ENCODE peak calls at places on chromosomes 11 and 22, in seven cellular contexts. Y is HCT116, C is coronary artery, S is psoas muscle, A is pancreas, Z is fibroblast of mammary gland, X is Peyer's patch. I is an unnamed sample.

GRCh38 chr22:35629406-35630234 is 12.5 kb upstream of the MB start:
- DNase-seq in Y (peak), C (peak), S (peak), A (no peak), Z (peak), X (peak), I (peak)

GRCh38 chr11:113675003-113675471 is 31.1 kb downstream of the TMPRSS5 start:
- DNase-seq in Y (no peak), C (peak), S (no peak), A (no peak), Z (peak), X (no peak), I (peak)

GRCh38 chr22:36224245-36224644 is 15.1 kb downstream of the APOL2 start:
- DNase-seq in Y (no peak), C (peak), S (no peak), A (no peak), Z (no peak), X (no peak), I (no peak)

GRCh38 chr11:83544871-83545270 is 258.7 kb upstream of the CCDC90B start:
- DNase-seq in Y (no peak), C (no peak), S (no peak), A (no peak), Z (no peak), X (no peak), I (no peak)

GRCh38 chr11:280762-281485 is 2.7 kb downstream of the NLRP6 start:
- DNase-seq in Y (no peak), C (peak), S (peak), A (peak), Z (no peak), X (peak), I (no peak)

GRCh38 chr11:6646040-6646439 is 9.6 kb downstream of the DCHS1 start:
- DNase-seq in Y (no peak), C (peak), S (peak), A (peak), Z (peak), X (no peak), I (no peak)

GRCh38 chr11:57306156-57306876 is 18.4 kb downstream of the TNKS1BP1 start:
- DNase-seq in Y (no peak), C (no peak), S (no peak), A (no peak), Z (peak), X (no peak), I (no peak)

GRCh38 chr11:28919194-28919593 is 811.0 kb downstream of the METTL15 start:
- DNase-seq in Y (no peak), C (no peak), S (no peak), A (no peak), Z (no peak), X (no peak), I (no peak)

GRCh38 chr22:36727927-36728488 is 24.5 kb upstream of the CACNG2 start:
- DNase-seq in Y (no peak), C (peak), S (no peak), A (no peak), Z (no peak), X (peak), I (no peak)

GRCh38 chr11:70912226-70912840 is 340.0 kb downstream of the SHANK2 start:
- DNase-seq in Y (no peak), C (no peak), S (no peak), A (no peak), Z (peak), X (no peak), I (no peak)

GRCh38 chr11:91837649-91838330 is 386.8 kb upstream of the FAT3 start:
- DNase-seq in Y (no peak), C (no peak), S (no peak), A (no peak), Z (no peak), X (no peak), I (no peak)

GRCh38 chr11:118608268-118609214 is 1.1 kb downstream of the PHLDB1 start:
- DNase-seq in Y (no peak), C (peak), S (peak), A (peak), Z (peak), X (peak), I (no peak)

GRCh38 chr22:45639747-45640102 is 31.9 kb upstream of the ATXN10 start:
- DNase-seq in Y (no peak), C (no peak), S (no peak), A (no peak), Z (no peak), X (no peak), I (no peak)

GRCh38 chr11:7457211-7457610 is 28.1 kb upstream of the OLFML1 start:
- DNase-seq in Y (no peak), C (no peak), S (no peak), A (no peak), Z (peak), X (no peak), I (peak)

GRCh38 chr11:43278302-43278956 is 33.4 kb upstream of the API5 start:
- DNase-seq in Y (peak), C (no peak), S (no peak), A (no peak), Z (peak), X (no peak), I (no peak)

GRCh38 chr11:1828542-1828941 is 6.2 kb upstream of the SYT8 start:
- DNase-seq in Y (no peak), C (no peak), S (no peak), A (no peak), Z (no peak), X (no peak), I (no peak)

GRCh38 chr11:8531312-8531711 is 62.7 kb downstream of the STK33 start:
- DNase-seq in Y (no peak), C (no peak), S (no peak), A (no peak), Z (peak), X (no peak), I (no peak)

GRCh38 chr11:92332986-92333385 is 108.4 kb downstream of the FAT3 start:
- DNase-seq in Y (no peak), C (no peak), S (no peak), A (no peak), Z (peak), X (no peak), I (no peak)

GRCh38 chr11:126992804-126993111 is 7.8 kb downstream of the KIRREL3 start:
- DNase-seq in Y (no peak), C (no peak), S (no peak), A (no peak), Z (peak), X (no peak), I (peak)

GRCh38 chr11:119101367-119101758 is 290 bp downstream of the DPAGT1 start:
- DNase-seq in Y (no peak), C (peak), S (no peak), A (no peak), Z (peak), X (no peak), I (no peak)

GRCh38 chr11:124644426-124645280 is 22.0 kb downstream of the TBRG1 start:
- DNase-seq in Y (peak), C (peak), S (peak), A (peak), Z (peak), X (peak), I (no peak)

GRCh38 chr11:124510279-124510678 is 33.2 kb downstream of the OR8B12 start:
- DNase-seq in Y (no peak), C (no peak), S (no peak), A (peak), Z (no peak), X (no peak), I (no peak)

GRCh38 chr22:45832180-45832579 is 144.8 kb downstream of the WNT7B start:
- DNase-seq in Y (no peak), C (no peak), S (no peak), A (no peak), Z (no peak), X (no peak), I (no peak)

GRCh38 chr22:24095816-24096215 is 84.7 kb downstream of the CABIN1 start:
- DNase-seq in Y (no peak), C (peak), S (no peak), A (no peak), Z (no peak), X (peak), I (no peak)

GRCh38 chr11:76601272-76601671 is 69.3 kb downstream of the LRRC32 start:
- DNase-seq in Y (no peak), C (no peak), S (no peak), A (no peak), Z (no peak), X (peak), I (no peak)

GRCh38 chr11:119699227-119699626 is 29.8 kb downstream of the NECTIN1 start:
- DNase-seq in Y (no peak), C (peak), S (peak), A (peak), Z (peak), X (peak), I (no peak)

GRCh38 chr11:132408877-132409276 is 1038.5 kb downstream of the NTM start:
- DNase-seq in Y (no peak), C (no peak), S (no peak), A (no peak), Z (no peak), X (no peak), I (no peak)

GRCh38 chr22:17105143-17106129 is 15.7 kb downstream of the TMEM121B start:
- DNase-seq in Y (no peak), C (peak), S (no peak), A (no peak), Z (no peak), X (no peak), I (no peak)

GRCh38 chr11:86066033-86066432 is 2.9 kb downstream of the PICALM start:
- DNase-seq in Y (no peak), C (no peak), S (no peak), A (no peak), Z (no peak), X (no peak), I (no peak)

GRCh38 chr11:125165111-125165663 is 636 bp downstream of the PKNOX2 start:
- DNase-seq in Y (no peak), C (no peak), S (peak), A (peak), Z (peak), X (no peak), I (no peak)

GRCh38 chr11:127066426-127067090 is 66.0 kb upstream of the KIRREL3 start:
- DNase-seq in Y (no peak), C (no peak), S (no peak), A (no peak), Z (no peak), X (no peak), I (peak)

GRCh38 chr11:22702022-22702421 is 35.6 kb downstream of the GAS2 start:
- DNase-seq in Y (no peak), C (no peak), S (no peak), A (no peak), Z (no peak), X (no peak), I (no peak)

GRCh38 chr11:78652866-78653265 is 78.2 kb upstream of the NARS2 start:
- DNase-seq in Y (no peak), C (peak), S (no peak), A (no peak), Z (no peak), X (no peak), I (no peak)

GRCh38 chr22:31083923-31084810 is 3.0 kb downstream of the SMTN start:
- DNase-seq in Y (no peak), C (peak), S (peak), A (peak), Z (no peak), X (no peak), I (no peak)

GRCh38 chr11:46180741-46181140 is 59.5 kb upstream of the PHF21A start:
- DNase-seq in Y (no peak), C (no peak), S (no peak), A (no peak), Z (no peak), X (no peak), I (no peak)

GRCh38 chr11:61333638-61334433 is 808 bp downstream of the TKFC start:
- DNase-seq in Y (no peak), C (no peak), S (no peak), A (no peak), Z (no peak), X (no peak), I (no peak)

GRCh38 chr22:43900206-43900605 is 8.4 kb upstream of the PNPLA5 start:
- DNase-seq in Y (no peak), C (no peak), S (no peak), A (no peak), Z (no peak), X (no peak), I (no peak)

GRCh38 chr11:94910779-94911178 is 62.6 kb downstream of the CWC15 start:
- DNase-seq in Y (no peak), C (no peak), S (no peak), A (no peak), Z (peak), X (no peak), I (peak)

GRCh38 chr11:72354356-72355115 is 79.8 kb downstream of the CLPB start:
- DNase-seq in Y (no peak), C (no peak), S (no peak), A (no peak), Z (no peak), X (no peak), I (no peak)

GRCh38 chr11:72349616-72350218 is 84.6 kb downstream of the CLPB start:
- DNase-seq in Y (no peak), C (no peak), S (peak), A (no peak), Z (peak), X (no peak), I (no peak)

GRCh38 chr11:72350752-72351151 is 83.6 kb downstream of the CLPB start:
- DNase-seq in Y (no peak), C (no peak), S (no peak), A (no peak), Z (peak), X (no peak), I (no peak)

GRCh38 chr11:72352859-72353551 is 81.3 kb downstream of the CLPB start:
- DNase-seq in Y (no peak), C (no peak), S (no peak), A (no peak), Z (peak), X (no peak), I (peak)

GRCh38 chr11:72353861-72354260 is 80.5 kb downstream of the CLPB start:
- DNase-seq in Y (no peak), C (no peak), S (no peak), A (no peak), Z (peak), X (no peak), I (no peak)
- TF ChIP-seq CTCF in Y (peak), C (no peak), S (peak), A (no peak), Z (peak), X (no peak), I (peak)

GRCh38 chr11:64687641-64688533 is 35.1 kb downstream of the NRXN2 start:
- DNase-seq in Y (no peak), C (no peak), S (peak), A (no peak), Z (no peak), X (no peak), I (no peak)
- H3K4me3 ChIP-seq in Y (no peak), C (peak), S (peak), A (peak), Z (no peak), X (no peak), I (no peak)

GRCh38 chr11:122275513-122275912 is 159.5 kb upstream of the BLID start:
- DNase-seq in Y (no peak), C (no peak), S (no peak), A (no peak), Z (no peak), X (no peak), I (no peak)

GRCh38 chr11:122271747-122272146 is 155.7 kb upstream of the BLID start:
- DNase-seq in Y (no peak), C (no peak), S (no peak), A (no peak), Z (no peak), X (no peak), I (no peak)

GRCh38 chr11:122276221-122276620 is 160.2 kb upstream of the BLID start:
- DNase-seq in Y (no peak), C (no peak), S (no peak), A (no peak), Z (no peak), X (no peak), I (no peak)

GRCh38 chr11:122277553-122277952 is 161.5 kb upstream of the BLID start:
- DNase-seq in Y (no peak), C (no peak), S (no peak), A (no peak), Z (no peak), X (no peak), I (no peak)
- TF ChIP-seq CTCF in Y (no peak), C (no peak), S (no peak), A (no peak), Z (no peak), X (no peak), I (no peak)

GRCh38 chr11:134511255-134511654 is 99.2 kb upstream of the B3GAT1 start:
- DNase-seq in Y (no peak), C (no peak), S (no peak), A (no peak), Z (no peak), X (peak), I (no peak)

GRCh38 chr11:134508219-134508990 is 96.4 kb upstream of the B3GAT1 start:
- DNase-seq in Y (no peak), C (no peak), S (no peak), A (no peak), Z (no peak), X (peak), I (no peak)

GRCh38 chr11:134509381-134510068 is 97.5 kb upstream of the B3GAT1 start:
- DNase-seq in Y (no peak), C (no peak), S (peak), A (no peak), Z (no peak), X (peak), I (no peak)

GRCh38 chr11:134510641-134511040 is 98.6 kb upstream of the B3GAT1 start:
- DNase-seq in Y (no peak), C (no peak), S (no peak), A (no peak), Z (no peak), X (peak), I (no peak)

GRCh38 chr11:134510171-134510570 is 98.1 kb upstream of the B3GAT1 start:
- DNase-seq in Y (no peak), C (no peak), S (no peak), A (no peak), Z (no peak), X (peak), I (no peak)
- H3K4me3 ChIP-seq in Y (no peak), C (no peak), S (no peak), A (no peak), Z (no peak), X (no peak), I (no peak)

GRCh38 chr11:102111787-102112653 is 1.8 kb downstream of the YAP1 start:
- DNase-seq in Y (peak), C (peak), S (peak), A (no peak), Z (peak), X (peak), I (peak)

GRCh38 chr11:102115557-102115956 is 5.3 kb downstream of the YAP1 start:
- DNase-seq in Y (no peak), C (no peak), S (no peak), A (no peak), Z (peak), X (no peak), I (no peak)

GRCh38 chr11:102112654-102112926 is 2.3 kb downstream of the YAP1 start:
- DNase-seq in Y (no peak), C (no peak), S (no peak), A (no peak), Z (no peak), X (no peak), I (no peak)

GRCh38 chr11:102116453-102117205 is 6.4 kb downstream of the YAP1 start:
- DNase-seq in Y (no peak), C (no peak), S (no peak), A (no peak), Z (no peak), X (no peak), I (no peak)

DNA sequence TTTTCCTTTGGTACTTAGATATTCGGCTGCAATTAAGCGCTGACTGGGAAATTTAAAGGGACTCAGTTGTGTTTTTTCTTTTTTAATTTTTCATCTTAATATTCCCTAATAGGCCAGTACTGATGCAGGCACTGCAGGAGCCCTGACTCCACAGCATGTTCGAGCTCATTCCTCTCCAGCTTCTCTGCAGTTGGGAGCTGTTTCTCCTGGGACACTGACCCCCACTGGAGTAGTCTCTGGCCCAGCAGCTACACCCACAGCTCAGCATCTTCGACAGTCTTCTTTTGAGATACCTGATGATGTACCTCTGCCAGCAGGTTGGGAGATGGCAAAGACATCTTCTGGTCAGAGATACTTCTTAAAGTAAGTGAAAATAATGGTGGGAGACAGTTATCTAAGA is 3.8 kb downstream of the YAP1 start:
- DNase-seq in Y (no peak), C (no peak), S (no peak), A (no peak), Z (no peak), X (no peak), I (no peak)
- TF ChIP-seq CTCF in Y (no peak), C (no peak), S (no peak), A (no peak), Z (no peak), X (no peak), I (no peak)

DNA sequence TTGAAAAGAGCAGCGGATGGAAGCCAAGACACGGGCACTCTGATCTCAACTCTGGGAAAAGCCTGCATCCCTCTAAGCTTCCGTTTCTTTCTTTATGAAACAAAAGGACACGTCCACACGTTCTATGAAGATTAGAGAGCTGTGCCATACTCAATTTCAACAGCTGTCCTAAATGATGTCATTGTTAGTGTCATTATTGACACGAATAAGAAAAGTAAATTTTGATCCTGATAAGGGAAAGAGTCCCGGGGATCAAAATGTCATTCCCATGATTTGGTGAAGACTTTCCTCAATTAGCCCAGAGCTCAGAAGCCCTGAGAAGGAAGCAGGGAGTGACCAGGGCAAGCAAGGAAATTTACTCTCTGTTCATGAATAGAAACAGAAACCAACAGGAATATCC is 356.7 kb downstream of the LARGE1 start:
- DNase-seq in Y (no peak), C (no peak), S (no peak), A (no peak), Z (no peak), X (no peak), I (no peak)
- H3K4me3 ChIP-seq in Y (no peak), C (no peak), S (no peak), A (peak), Z (no peak), X (no peak), I (no peak)

DNA sequence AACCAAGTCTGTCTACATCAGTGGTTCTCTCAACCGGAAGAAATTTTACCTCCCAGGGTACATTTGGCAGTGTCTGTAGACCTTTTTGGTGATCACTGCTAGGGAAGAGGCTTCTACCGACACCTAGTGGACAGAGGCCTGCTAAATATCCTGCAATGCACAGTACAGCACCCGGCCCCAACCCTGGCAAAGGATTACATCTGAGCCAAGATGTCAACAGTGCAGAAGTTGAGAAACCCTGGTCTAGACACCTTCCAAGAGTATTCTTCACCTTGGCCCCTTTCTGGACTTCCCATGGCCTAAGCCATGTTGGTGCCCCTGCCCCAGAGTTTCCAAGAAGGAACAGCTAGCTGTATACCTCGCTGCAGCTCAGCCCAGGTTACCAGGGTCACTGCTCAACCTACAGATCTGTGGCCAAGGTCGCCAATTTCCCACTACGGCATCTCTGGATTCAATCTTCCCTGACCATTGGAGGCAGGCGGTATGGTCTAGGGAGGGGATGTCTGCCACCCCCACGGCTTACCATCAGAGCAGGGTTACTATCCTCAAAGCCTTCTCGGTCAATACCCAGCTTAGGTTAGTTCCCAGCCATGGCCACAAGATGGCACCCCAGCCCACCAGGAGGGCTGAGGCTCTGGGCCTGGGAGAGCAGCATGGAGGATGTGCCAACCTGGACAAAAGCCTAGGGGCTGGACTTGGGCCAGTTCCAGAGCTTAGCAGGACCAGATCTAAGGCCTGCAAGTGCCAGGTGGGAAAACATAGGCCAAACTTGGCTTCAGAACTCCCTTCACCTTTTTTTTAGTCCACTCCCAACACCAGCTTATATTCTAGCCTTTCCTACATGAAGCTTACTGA is 3.7 kb upstream of the KCNC1 start:
- DNase-seq in Y (peak), C (peak), S (peak), A (peak), Z (peak), X (peak), I (peak)
- TF ChIP-seq CTCF in Y (peak), C (peak), S (peak), A (peak), Z (peak), X (peak), I (peak)